ENCODE peak calls at places on chromosomes 11 and 22, in eight cellular contexts. Z is HCT116, B is neuronal stem cell, J is PC-3, F is IMR-90, S is SK-N-SH, O is OCI-LY7, K is MM.1S. W is an unnamed sample.

GRCh38 chr22:38766076-38766777 is 10.4 kb upstream of the SUN2 start:
- DNase-seq in Z (peak; percentile 79), B (no peak), J (peak; percentile 82), F (peak; percentile 64), S (peak; percentile 77), O (peak; percentile 26), K (peak; percentile 35), W (peak; percentile 88)

GRCh38 chr11:114340311-114341131 is 44.3 kb downstream of the NNMT start:
- DNase-seq in Z (peak; percentile 51), B (peak; percentile 45), J (peak; percentile 85), F (peak; percentile 82), S (peak; percentile 39), O (peak; percentile 72), K (peak; percentile 89), W (peak; percentile 82)

GRCh38 chr11:60925685-60926267 is 1.5 kb downstream of the TMEM132A start:
- DNase-seq in Z (no peak), B (no peak), J (peak; percentile 91), F (peak; percentile 89), S (peak; percentile 34), O (no peak), K (no peak), W (no peak)

GRCh38 chr11:112769573-112769972 is 191.6 kb upstream of the NCAM1 start:
- DNase-seq in Z (no peak), B (no peak), J (no peak), F (no peak), S (no peak), O (no peak), K (no peak), W (no peak)

GRCh38 chr11:19903620-19904069 is 191.0 kb downstream of the NAV2 start:
- DNase-seq in Z (peak; percentile 62), B (peak; percentile 72), J (peak; percentile 78), F (peak; percentile 83), S (peak; percentile 59), O (peak; percentile 60), K (peak; percentile 53), W (peak; percentile 91)

GRCh38 chr11:122186439-122187080 is 70.5 kb upstream of the BLID start:
- DNase-seq in Z (peak; percentile 73), B (no peak), J (peak; percentile 87), F (peak; percentile 97), S (no peak), O (no peak), K (no peak), W (peak; percentile 57)

GRCh38 chr22:35217541-35217940 is 39.8 kb upstream of the HMGXB4 start:
- DNase-seq in Z (no peak), B (no peak), J (no peak), F (no peak), S (no peak), O (no peak), K (no peak), W (no peak)

GRCh38 chr11:64971421-64972233 is at the start of gene MAJIN:
- DNase-seq in Z (no peak), B (peak; percentile 21), J (peak; percentile 30), F (peak; percentile 41), S (no peak), O (no peak), K (no peak), W (peak; percentile 39)

GRCh38 chr11:22049276-22049675 is 143.6 kb upstream of the ANO5 start:
- DNase-seq in Z (no peak), B (no peak), J (peak; percentile 14), F (no peak), S (no peak), O (no peak), K (no peak), W (no peak)

GRCh38 chr11:128481135-128481534 is 106.2 kb downstream of the ETS1 start:
- DNase-seq in Z (no peak), B (no peak), J (no peak), F (peak; percentile 93), S (no peak), O (no peak), K (no peak), W (no peak)

GRCh38 chr11:122478986-122479385 is 176.5 kb upstream of the UBASH3B start:
- DNase-seq in Z (no peak), B (no peak), J (no peak), F (no peak), S (no peak), O (no peak), K (no peak), W (no peak)

GRCh38 chr11:46333129-46333947 is 13.9 kb upstream of the DGKZ start:
- DNase-seq in Z (no peak), B (no peak), J (no peak), F (no peak), S (peak; percentile 77), O (no peak), K (no peak), W (no peak)

GRCh38 chr22:24819941-24820461 is 14.0 kb downstream of the SGSM1 start:
- DNase-seq in Z (no peak), B (no peak), J (peak; percentile 4), F (no peak), S (peak; percentile 62), O (no peak), K (no peak), W (peak; percentile 72)

GRCh38 chr11:96101146-96101545 is 177.2 kb upstream of the MTMR2 start:
- DNase-seq in Z (no peak), B (no peak), J (no peak), F (no peak), S (no peak), O (no peak), K (no peak), W (no peak)

GRCh38 chr11:84675631-84676030 is 951.5 kb downstream of the DLG2 start:
- DNase-seq in Z (no peak), B (no peak), J (no peak), F (no peak), S (no peak), O (no peak), K (no peak), W (no peak)

DNA sequence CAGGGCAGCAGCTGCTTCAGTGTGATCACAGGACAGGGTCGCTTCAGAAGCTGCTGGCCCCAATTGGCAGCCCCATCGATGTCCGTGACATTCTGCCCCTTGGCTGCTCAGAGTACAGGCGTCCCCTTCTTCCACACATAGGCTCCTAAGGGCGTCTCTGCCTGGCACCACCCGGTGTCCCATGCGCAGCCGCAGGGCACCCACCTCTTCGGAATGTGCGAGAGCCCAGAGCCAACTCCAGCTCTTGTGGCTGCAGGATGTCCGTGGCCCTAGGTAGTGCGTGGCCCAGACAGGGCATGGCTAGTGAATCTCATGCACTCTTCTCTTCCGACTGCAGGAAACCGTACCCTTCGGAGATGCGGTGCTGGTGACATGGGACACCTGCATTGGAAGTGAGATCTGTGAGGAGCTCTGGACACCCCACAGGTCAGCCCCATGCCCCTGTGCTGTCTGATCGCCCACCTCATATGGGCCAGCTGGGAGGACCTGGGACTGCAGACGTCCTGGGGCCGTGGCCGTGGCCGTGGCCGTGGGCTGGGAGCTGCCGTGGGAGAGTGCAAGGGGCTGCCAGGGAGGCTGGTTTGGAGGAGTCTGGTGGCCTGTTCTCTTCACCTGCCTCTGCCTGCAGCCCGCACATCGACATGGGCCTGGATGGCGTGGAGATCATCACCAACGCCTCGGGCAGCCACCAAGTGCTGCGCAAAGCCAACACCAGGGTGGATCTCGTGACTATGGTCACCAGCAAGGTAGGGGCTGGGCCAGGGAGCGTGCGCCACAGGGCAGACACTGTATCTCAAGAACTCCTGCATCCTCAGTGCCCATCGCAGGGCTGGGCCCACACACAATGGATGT is 20.2 kb downstream of the NADSYN1 start:
- DNase-seq in Z (no peak), B (no peak), J (no peak), F (no peak), S (no peak), O (no peak), K (no peak), W (no peak)
- H3K36me3 ChIP-seq in Z (no peaks in the 10 kb centered on the region), B (peaks cover 60% of the 10 kb centered on the region), J (peaks cover 28% of the 10 kb centered on the region), F (peaks cover 67% of the 10 kb centered on the region), S (peaks cover 4% of the 10 kb centered on the region), O (peaks cover 22% of the 10 kb centered on the region), K (no peaks in the 10 kb centered on the region), W (no peaks in the 10 kb centered on the region)

GRCh38 chr11:107856981-107857517 is 1.5 kb downstream of the SLC35F2 start:
- DNase-seq in Z (peak; percentile 62), B (no peak), J (peak; percentile 96), F (no peak), S (no peak), O (no peak), K (no peak), W (no peak)
- H3K4me3 ChIP-seq in Z (peak overlapping the region; percentile 54), B (no peak overlapping the region), J (peak overlapping the region; percentile 81), F (no peak overlapping the region), S (no peak overlapping the region), O (peak overlapping the region; percentile 85), K (peak overlapping the region; percentile 95), W (no peak overlapping the region)

GRCh38 chr22:41910050-41910598 is 4.8 kb downstream of the SHISA8 start:
- DNase-seq in Z (no peak), B (no peak), J (no peak), F (no peak), S (peak; percentile 73), O (no peak), K (no peak), W (no peak)

GRCh38 chr22:41909290-41910049 is 5.4 kb downstream of the SHISA8 start:
- DNase-seq in Z (no peak), B (no peak), J (no peak), F (no peak), S (no peak), O (peak; percentile 35), K (no peak), W (no peak)

GRCh38 chr22:41906822-41907221 is 8.1 kb downstream of the SHISA8 start:
- DNase-seq in Z (no peak), B (no peak), J (no peak), F (no peak), S (no peak), O (no peak), K (no peak), W (no peak)

GRCh38 chr22:41907436-41908401 is 7.2 kb downstream of the SHISA8 start:
- DNase-seq in Z (no peak), B (no peak), J (no peak), F (peak; percentile 13), S (no peak), O (no peak), K (no peak), W (no peak)

GRCh38 chr22:41908409-41909289 is 6.2 kb downstream of the SHISA8 start:
- DNase-seq in Z (no peak), B (no peak), J (no peak), F (no peak), S (peak; percentile 71), O (no peak), K (peak; percentile 42), W (no peak)
- H3K4me2 ChIP-seq in Z (no peak overlapping the region), B (no peak overlapping the region), J (no peak overlapping the region), F (no peak overlapping the region), S (no peak overlapping the region), O (no peak overlapping the region), K (peak overlapping the region; percentile 8), W (no peak overlapping the region)

DNA sequence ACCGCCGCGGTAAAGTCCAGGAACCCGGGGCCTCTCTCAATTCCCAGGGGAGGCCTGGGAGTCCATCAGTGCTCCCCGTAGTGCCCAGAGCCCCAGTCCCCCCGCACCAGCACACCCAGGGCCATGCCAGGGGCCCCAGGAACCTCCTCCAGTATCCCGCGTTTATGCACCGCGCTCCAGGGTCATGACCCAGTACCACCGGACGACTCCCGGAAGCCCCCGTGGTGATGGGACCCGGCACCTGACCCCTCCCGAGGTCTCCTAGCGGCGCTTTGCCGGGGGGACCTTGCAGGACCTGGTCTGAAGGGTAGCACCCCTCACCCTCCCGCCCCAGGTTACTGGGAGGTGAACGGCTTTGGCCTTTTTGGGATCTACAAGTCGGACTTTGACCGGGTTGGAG is 11.2 kb downstream of the B4GALNT4 start:
- DNase-seq in Z (no peak), B (no peak), J (no peak), F (no peak), S (no peak), O (no peak), K (no peak), W (no peak)
- H3K36me3 ChIP-seq in Z (no peaks in the 10 kb centered on the region), B (peaks cover 64% of the 10 kb centered on the region), J (no peaks in the 10 kb centered on the region), F (peaks cover 31% of the 10 kb centered on the region), S (no peaks in the 10 kb centered on the region), O (no peaks in the 10 kb centered on the region), K (no peaks in the 10 kb centered on the region), W (no peaks in the 10 kb centered on the region)

GRCh38 chr11:73217810-73218105 is 323 bp upstream of the P2RY2 start:
- DNase-seq in Z (no peak), B (no peak), J (no peak), F (no peak), S (no peak), O (no peak), K (no peak), W (no peak)
- H3K4me3 ChIP-seq in Z (peak overlapping the region; percentile 56), B (peak overlapping the region; percentile 83), J (peak overlapping the region; percentile 79), F (no peak overlapping the region), S (peak overlapping the region; percentile 51), O (no peak overlapping the region), K (peak overlapping the region; percentile 69), W (peak overlapping the region; percentile 35)

W was measured in hepatocyte.